ENCODE peak calls at places on chromosomes 6 and 20, in four cellular contexts. One of them, this sample, is unnamed.

GRCh38 chr6:30154709-30155521 is 6.1 kb downstream of the TRIM10 start:
- DNase-seq in NT2/D1: no peak
- DNase-seq in psoas muscle: no peak
- DNase-seq in H7: no peak
- DNase-seq in this sample: peak; percentile 77

GRCh38 chr20:63135411-63135810 is 80.5 kb downstream of the YTHDF1 start:
- DNase-seq in NT2/D1: no peak
- DNase-seq in psoas muscle: no peak
- DNase-seq in H7: peak; percentile 92
- DNase-seq in this sample: no peak

GRCh38 chr6:57221191-57221935 is 744 bp downstream of the RAB23 start:
- DNase-seq in H7: peak; percentile 88
- DNase-seq in NT2/D1: peak; percentile 54
- DNase-seq in psoas muscle: peak; percentile 53
- DNase-seq in this sample: peak; percentile 71

GRCh38 chr6:110284877-110285276 is 73.3 kb downstream of the METTL24 start:
- DNase-seq in NT2/D1: no peak
- DNase-seq in H7: no peak
- DNase-seq in psoas muscle: no peak
- DNase-seq in this sample: no peak

GRCh38 chr6:67252663-67253062 is 1382.4 kb upstream of the ADGRB3 start:
- DNase-seq in NT2/D1: no peak
- DNase-seq in psoas muscle: no peak
- DNase-seq in H7: no peak
- DNase-seq in this sample: peak; percentile 1

GRCh38 chr6:37550436-37550835 is 50.7 kb upstream of the CCDC167 start:
- DNase-seq in H7: no peak
- DNase-seq in NT2/D1: no peak
- DNase-seq in psoas muscle: no peak
- DNase-seq in this sample: peak; percentile 72

GRCh38 chr6:155024628-155025027 is 29.5 kb downstream of the TIAM2 start:
- DNase-seq in H7: no peak
- DNase-seq in psoas muscle: no peak
- DNase-seq in NT2/D1: no peak
- DNase-seq in this sample: no peak

GRCh38 chr20:57783956-57784837 is 74.4 kb upstream of the PMEPA1 start:
- DNase-seq in NT2/D1: no peak
- DNase-seq in psoas muscle: no peak
- DNase-seq in H7: no peak
- DNase-seq in this sample: no peak

GRCh38 chr6:100426241-100426640 is 38.5 kb downstream of the SIM1 start:
- DNase-seq in NT2/D1: no peak
- DNase-seq in H7: no peak
- DNase-seq in psoas muscle: no peak
- DNase-seq in this sample: no peak

GRCh38 chr6:16473908-16474791 is 235.8 kb downstream of the GMPR start:
- DNase-seq in H7: no peak
- DNase-seq in psoas muscle: no peak
- DNase-seq in NT2/D1: no peak
- DNase-seq in this sample: no peak

GRCh38 chr6:12170351-12171079 is 119.6 kb upstream of the EDN1 start:
- DNase-seq in H7: no peak
- DNase-seq in NT2/D1: no peak
- DNase-seq in psoas muscle: no peak
- DNase-seq in this sample: peak; percentile 26

GRCh38 chr6:130453230-130453629 is 87.4 kb downstream of the TMEM200A start:
- DNase-seq in psoas muscle: no peak
- DNase-seq in H7: no peak
- DNase-seq in NT2/D1: no peak
- DNase-seq in this sample: peak; percentile 91

GRCh38 chr6:136657629-136658028 is 107.4 kb upstream of the MAP7 start:
- DNase-seq in NT2/D1: no peak
- DNase-seq in H7: no peak
- DNase-seq in psoas muscle: no peak
- DNase-seq in this sample: peak; percentile 49

GRCh38 chr6:31128093-31128676 is 7.9 kb upstream of the CDSN start:
- DNase-seq in psoas muscle: peak; percentile 47
- DNase-seq in NT2/D1: no peak
- DNase-seq in H7: peak; percentile 89
- DNase-seq in this sample: no peak

GRCh38 chr6:126913658-126914057 is 204.8 kb upstream of the RSPO3 start:
- DNase-seq in psoas muscle: no peak
- DNase-seq in H7: no peak
- DNase-seq in NT2/D1: no peak
- DNase-seq in this sample: no peak